ENCODE peak calls at places on chromosomes 5 and 9, in ten cellular contexts. One of them, this sample, is unnamed.

GRCh38 chr9:105127863-105128220 is 116.6 kb upstream of the SLC44A1 start:
- DNase-seq in IMR-90: peak
- DNase-seq in heart right ventricle: no peak
- DNase-seq in CD8-positive, alpha-beta memory T cell: peak
- DNase-seq in cardiac muscle cell: peak
- DNase-seq in hepatocyte: no peak
- DNase-seq in brain microvascular endothelial cell: peak
- DNase-seq in small intestine: peak
- DNase-seq in transverse colon: no peak
- DNase-seq in CD4-positive, alpha-beta T cell: peak
- DNase-seq in this sample: no peak

GRCh38 chr5:80569961-80570786 is at the start of gene ANKRD34B:
- DNase-seq in IMR-90: no peak
- DNase-seq in heart right ventricle: no peak
- DNase-seq in CD8-positive, alpha-beta memory T cell: no peak
- DNase-seq in cardiac muscle cell: peak
- DNase-seq in hepatocyte: peak
- DNase-seq in brain microvascular endothelial cell: no peak
- DNase-seq in small intestine: no peak
- DNase-seq in transverse colon: no peak
- DNase-seq in CD4-positive, alpha-beta T cell: no peak
- DNase-seq in this sample: no peak

GRCh38 chr9:23651051-23651450 is 175.0 kb downstream of the ELAVL2 start:
- DNase-seq in IMR-90: no peak
- DNase-seq in heart right ventricle: no peak
- DNase-seq in CD8-positive, alpha-beta memory T cell: no peak
- DNase-seq in cardiac muscle cell: no peak
- DNase-seq in hepatocyte: no peak
- DNase-seq in brain microvascular endothelial cell: no peak
- DNase-seq in small intestine: no peak
- DNase-seq in transverse colon: no peak
- DNase-seq in CD4-positive, alpha-beta T cell: no peak
- DNase-seq in this sample: no peak

GRCh38 chr5:95619096-95619495 is 791 bp upstream of the GPR150 start:
- DNase-seq in IMR-90: peak
- DNase-seq in heart right ventricle: no peak
- DNase-seq in CD8-positive, alpha-beta memory T cell: no peak
- DNase-seq in cardiac muscle cell: peak
- DNase-seq in hepatocyte: no peak
- DNase-seq in brain microvascular endothelial cell: peak
- DNase-seq in small intestine: no peak
- DNase-seq in transverse colon: no peak
- DNase-seq in CD4-positive, alpha-beta T cell: no peak
- DNase-seq in this sample: no peak

GRCh38 chr5:174610968-174611367 is 113.4 kb upstream of the MSX2 start:
- DNase-seq in IMR-90: peak
- DNase-seq in heart right ventricle: no peak
- DNase-seq in CD8-positive, alpha-beta memory T cell: no peak
- DNase-seq in cardiac muscle cell: peak
- DNase-seq in hepatocyte: peak
- DNase-seq in brain microvascular endothelial cell: no peak
- DNase-seq in small intestine: peak
- DNase-seq in transverse colon: peak
- DNase-seq in CD4-positive, alpha-beta T cell: no peak
- DNase-seq in this sample: no peak

GRCh38 chr5:119340597-119341218 is 15.1 kb upstream of the TNFAIP8 start:
- DNase-seq in IMR-90: no peak
- DNase-seq in heart right ventricle: no peak
- DNase-seq in CD8-positive, alpha-beta memory T cell: peak
- DNase-seq in cardiac muscle cell: no peak
- DNase-seq in hepatocyte: no peak
- DNase-seq in brain microvascular endothelial cell: no peak
- DNase-seq in small intestine: peak
- DNase-seq in transverse colon: peak
- DNase-seq in CD4-positive, alpha-beta T cell: peak
- DNase-seq in this sample: no peak

GRCh38 chr9:119160559-119160958 is 208.7 kb downstream of the BRINP1 start:
- DNase-seq in IMR-90: no peak
- DNase-seq in heart right ventricle: no peak
- DNase-seq in CD8-positive, alpha-beta memory T cell: no peak
- DNase-seq in cardiac muscle cell: no peak
- DNase-seq in hepatocyte: no peak
- DNase-seq in brain microvascular endothelial cell: no peak
- DNase-seq in small intestine: no peak
- DNase-seq in transverse colon: no peak
- DNase-seq in CD4-positive, alpha-beta T cell: no peak
- DNase-seq in this sample: no peak

GRCh38 chr9:108859459-108860114 is 2.5 kb upstream of the ACTL7A start:
- DNase-seq in IMR-90: no peak
- DNase-seq in heart right ventricle: no peak
- DNase-seq in CD8-positive, alpha-beta memory T cell: no peak
- DNase-seq in cardiac muscle cell: no peak
- DNase-seq in hepatocyte: no peak
- DNase-seq in brain microvascular endothelial cell: no peak
- DNase-seq in small intestine: no peak
- DNase-seq in transverse colon: no peak
- DNase-seq in CD4-positive, alpha-beta T cell: no peak
- DNase-seq in this sample: no peak

GRCh38 chr5:165497707-165498106 is 1992.3 kb downstream of the MAT2B start:
- DNase-seq in IMR-90: peak
- DNase-seq in heart right ventricle: no peak
- DNase-seq in CD8-positive, alpha-beta memory T cell: no peak
- DNase-seq in cardiac muscle cell: peak
- DNase-seq in hepatocyte: peak
- DNase-seq in brain microvascular endothelial cell: no peak
- DNase-seq in small intestine: peak
- DNase-seq in transverse colon: no peak
- DNase-seq in CD4-positive, alpha-beta T cell: no peak
- DNase-seq in this sample: no peak

GRCh38 chr9:122346478-122347347 is 24.1 kb upstream of the PTGS1 start:
- DNase-seq in IMR-90: no peak
- DNase-seq in heart right ventricle: peak
- DNase-seq in CD8-positive, alpha-beta memory T cell: no peak
- DNase-seq in cardiac muscle cell: peak
- DNase-seq in hepatocyte: peak
- DNase-seq in brain microvascular endothelial cell: no peak
- DNase-seq in small intestine: peak
- DNase-seq in transverse colon: peak
- DNase-seq in CD4-positive, alpha-beta T cell: no peak
- DNase-seq in this sample: no peak

GRCh38 chr5:146390469-146390868 is 51.8 kb downstream of the POU4F3 start:
- DNase-seq in IMR-90: no peak
- DNase-seq in heart right ventricle: no peak
- DNase-seq in CD8-positive, alpha-beta memory T cell: no peak
- DNase-seq in cardiac muscle cell: no peak
- DNase-seq in hepatocyte: no peak
- DNase-seq in brain microvascular endothelial cell: no peak
- DNase-seq in small intestine: no peak
- DNase-seq in transverse colon: no peak
- DNase-seq in CD4-positive, alpha-beta T cell: no peak
- DNase-seq in this sample: no peak

GRCh38 chr9:4849364-4849763 is 56.6 kb downstream of the RCL1 start:
- DNase-seq in IMR-90: no peak
- DNase-seq in heart right ventricle: no peak
- DNase-seq in CD8-positive, alpha-beta memory T cell: no peak
- DNase-seq in cardiac muscle cell: no peak
- DNase-seq in hepatocyte: no peak
- DNase-seq in brain microvascular endothelial cell: no peak
- DNase-seq in small intestine: peak
- DNase-seq in transverse colon: no peak
- DNase-seq in CD4-positive, alpha-beta T cell: no peak
- DNase-seq in this sample: no peak

GRCh38 chr5:124655943-124656459 is 90.4 kb downstream of the ZNF608 start:
- DNase-seq in IMR-90: peak
- DNase-seq in heart right ventricle: no peak
- DNase-seq in CD8-positive, alpha-beta memory T cell: no peak
- DNase-seq in cardiac muscle cell: peak
- DNase-seq in hepatocyte: peak
- DNase-seq in brain microvascular endothelial cell: peak
- DNase-seq in small intestine: peak
- DNase-seq in transverse colon: peak
- DNase-seq in CD4-positive, alpha-beta T cell: no peak
- DNase-seq in this sample: no peak

GRCh38 chr5:41973887-41974286 is 48.8 kb downstream of the FBXO4 start:
- DNase-seq in IMR-90: no peak
- DNase-seq in heart right ventricle: no peak
- DNase-seq in CD8-positive, alpha-beta memory T cell: no peak
- DNase-seq in cardiac muscle cell: no peak
- DNase-seq in hepatocyte: no peak
- DNase-seq in brain microvascular endothelial cell: no peak
- DNase-seq in small intestine: no peak
- DNase-seq in transverse colon: no peak
- DNase-seq in CD4-positive, alpha-beta T cell: no peak
- DNase-seq in this sample: no peak

GRCh38 chr5:137734962-137735530 is 843 bp downstream of the KLHL3 start:
- DNase-seq in IMR-90: peak
- DNase-seq in heart right ventricle: peak
- DNase-seq in CD8-positive, alpha-beta memory T cell: no peak
- DNase-seq in cardiac muscle cell: peak
- DNase-seq in hepatocyte: peak
- DNase-seq in brain microvascular endothelial cell: peak
- DNase-seq in small intestine: peak
- DNase-seq in transverse colon: peak
- DNase-seq in CD4-positive, alpha-beta T cell: peak
- DNase-seq in this sample: no peak
- H3K27ac ChIP-seq in IMR-90: peak
- H3K27ac ChIP-seq in heart right ventricle: peak
- H3K27ac ChIP-seq in CD8-positive, alpha-beta memory T cell: no peak
- H3K27ac ChIP-seq in cardiac muscle cell: peak
- H3K27ac ChIP-seq in hepatocyte: peak
- H3K27ac ChIP-seq in brain microvascular endothelial cell: peak
- H3K27ac ChIP-seq in small intestine: peak
- H3K27ac ChIP-seq in transverse colon: peak
- H3K27ac ChIP-seq in CD4-positive, alpha-beta T cell: peak
- H3K27ac ChIP-seq in this sample: peak

GRCh38 chr5:34521628-34522290 is 134.4 kb upstream of the RAI14 start:
- DNase-seq in IMR-90: no peak
- DNase-seq in heart right ventricle: no peak
- DNase-seq in CD8-positive, alpha-beta memory T cell: no peak
- DNase-seq in cardiac muscle cell: no peak
- DNase-seq in hepatocyte: peak
- DNase-seq in brain microvascular endothelial cell: no peak
- DNase-seq in small intestine: peak
- DNase-seq in transverse colon: no peak
- DNase-seq in CD4-positive, alpha-beta T cell: no peak
- DNase-seq in this sample: no peak

GRCh38 chr5:34523382-34523716 is 132.8 kb upstream of the RAI14 start:
- DNase-seq in IMR-90: no peak
- DNase-seq in heart right ventricle: no peak
- DNase-seq in CD8-positive, alpha-beta memory T cell: no peak
- DNase-seq in cardiac muscle cell: no peak
- DNase-seq in hepatocyte: no peak
- DNase-seq in brain microvascular endothelial cell: no peak
- DNase-seq in small intestine: no peak
- DNase-seq in transverse colon: no peak
- DNase-seq in CD4-positive, alpha-beta T cell: no peak
- DNase-seq in this sample: no peak

GRCh38 chr5:34522599-34523381 is 133.3 kb upstream of the RAI14 start:
- DNase-seq in IMR-90: peak
- DNase-seq in heart right ventricle: peak
- DNase-seq in CD8-positive, alpha-beta memory T cell: peak
- DNase-seq in cardiac muscle cell: peak
- DNase-seq in hepatocyte: peak
- DNase-seq in brain microvascular endothelial cell: peak
- DNase-seq in small intestine: peak
- DNase-seq in transverse colon: peak
- DNase-seq in CD4-positive, alpha-beta T cell: peak
- DNase-seq in this sample: peak

GRCh38 chr5:34525761-34526160 is 130.4 kb upstream of the RAI14 start:
- DNase-seq in IMR-90: no peak
- DNase-seq in heart right ventricle: no peak
- DNase-seq in CD8-positive, alpha-beta memory T cell: no peak
- DNase-seq in cardiac muscle cell: no peak
- DNase-seq in hepatocyte: no peak
- DNase-seq in brain microvascular endothelial cell: no peak
- DNase-seq in small intestine: no peak
- DNase-seq in transverse colon: no peak
- DNase-seq in CD4-positive, alpha-beta T cell: no peak
- DNase-seq in this sample: no peak

DNA sequence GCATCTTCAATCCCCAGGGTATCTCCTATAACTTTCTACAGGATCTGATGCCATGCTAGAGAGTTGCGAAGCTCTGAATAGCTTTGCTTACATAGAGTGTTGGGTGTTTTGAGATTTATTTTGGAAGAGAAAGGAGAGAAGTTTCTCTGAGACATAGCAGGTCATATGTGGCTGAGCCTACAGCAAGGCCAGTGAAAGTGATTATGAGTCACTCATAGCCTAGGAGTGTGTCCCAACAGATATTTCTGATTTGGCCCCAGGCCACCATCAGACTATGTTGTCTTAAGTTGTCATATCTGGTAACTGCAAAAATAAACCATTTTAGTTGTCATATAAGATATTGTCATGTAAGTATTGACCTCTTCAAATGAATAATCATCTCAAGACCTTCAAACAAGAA is 132.0 kb upstream of the RAI14 start:
- DNase-seq in IMR-90: peak
- DNase-seq in heart right ventricle: no peak
- DNase-seq in CD8-positive, alpha-beta memory T cell: no peak
- DNase-seq in cardiac muscle cell: peak
- DNase-seq in hepatocyte: no peak
- DNase-seq in brain microvascular endothelial cell: peak
- DNase-seq in small intestine: peak
- DNase-seq in transverse colon: no peak
- DNase-seq in CD4-positive, alpha-beta T cell: no peak
- DNase-seq in this sample: no peak
- H3K27ac ChIP-seq in IMR-90: peak
- H3K27ac ChIP-seq in heart right ventricle: no peak
- H3K27ac ChIP-seq in CD8-positive, alpha-beta memory T cell: no peak
- H3K27ac ChIP-seq in cardiac muscle cell: no peak
- H3K27ac ChIP-seq in hepatocyte: no peak
- H3K27ac ChIP-seq in brain microvascular endothelial cell: peak
- H3K27ac ChIP-seq in small intestine: no peak
- H3K27ac ChIP-seq in transverse colon: no peak
- H3K27ac ChIP-seq in CD4-positive, alpha-beta T cell: no peak
- H3K27ac ChIP-seq in this sample: no peak

GRCh38 chr5:160774646-160775313 is 77.2 kb downstream of the ATP10B start:
- DNase-seq in IMR-90: no peak
- DNase-seq in heart right ventricle: no peak
- DNase-seq in CD8-positive, alpha-beta memory T cell: no peak
- DNase-seq in cardiac muscle cell: no peak
- DNase-seq in hepatocyte: no peak
- DNase-seq in brain microvascular endothelial cell: no peak
- DNase-seq in small intestine: no peak
- DNase-seq in transverse colon: no peak
- DNase-seq in CD4-positive, alpha-beta T cell: no peak
- DNase-seq in this sample: no peak
- H3K27ac ChIP-seq in IMR-90: no peak
- H3K27ac ChIP-seq in heart right ventricle: no peak
- H3K27ac ChIP-seq in CD8-positive, alpha-beta memory T cell: no peak
- H3K27ac ChIP-seq in cardiac muscle cell: no peak
- H3K27ac ChIP-seq in hepatocyte: no peak
- H3K27ac ChIP-seq in brain microvascular endothelial cell: no peak
- H3K27ac ChIP-seq in small intestine: no peak
- H3K27ac ChIP-seq in transverse colon: no peak
- H3K27ac ChIP-seq in CD4-positive, alpha-beta T cell: no peak
- H3K27ac ChIP-seq in this sample: peak

GRCh38 chr9:14218253-14218652 is 95.7 kb downstream of the NFIB start:
- DNase-seq in IMR-90: no peak
- DNase-seq in heart right ventricle: no peak
- DNase-seq in CD8-positive, alpha-beta memory T cell: no peak
- DNase-seq in cardiac muscle cell: no peak
- DNase-seq in hepatocyte: no peak
- DNase-seq in brain microvascular endothelial cell: no peak
- DNase-seq in small intestine: no peak
- DNase-seq in transverse colon: no peak
- DNase-seq in CD4-positive, alpha-beta T cell: no peak
- DNase-seq in this sample: no peak
- H3K27ac ChIP-seq in IMR-90: no peak
- H3K27ac ChIP-seq in heart right ventricle: no peak
- H3K27ac ChIP-seq in CD8-positive, alpha-beta memory T cell: no peak
- H3K27ac ChIP-seq in cardiac muscle cell: no peak
- H3K27ac ChIP-seq in hepatocyte: no peak
- H3K27ac ChIP-seq in brain microvascular endothelial cell: no peak
- H3K27ac ChIP-seq in small intestine: no peak
- H3K27ac ChIP-seq in transverse colon: no peak
- H3K27ac ChIP-seq in CD4-positive, alpha-beta T cell: no peak
- H3K27ac ChIP-seq in this sample: no peak